ENCODE peak calls at places on chromosomes 11 and 22, in eight cellular contexts. O is A549, L is tibial nerve, Q is HCT116, U is body of pancreas, K is sigmoid colon, S is testis, B is IMR-90. D is an unnamed sample.

GRCh38 chr11:71080239-71081097 is 171.9 kb downstream of the SHANK2 start:
- DNase-seq in O (peak), L (peak), Q (peak), U (peak), K (peak), S (peak), B (peak), D (no peak)

GRCh38 chr11:37632748-37633147 is 1034.7 kb upstream of the RAG2 start:
- DNase-seq in O (no peak), L (no peak), Q (no peak), U (no peak), K (no peak), S (no peak), B (no peak), D (no peak)

GRCh38 chr22:35010543-35010942 is 55.4 kb upstream of the ISX start:
- DNase-seq in O (no peak), L (no peak), Q (no peak), U (no peak), K (no peak), S (peak), B (no peak), D (no peak)

GRCh38 chr11:126303623-126304456 is at the start of gene DCPS:
- DNase-seq in O (peak), L (peak), Q (peak), U (peak), K (peak), S (peak), B (peak), D (peak)

GRCh38 chr11:20157768-20158167 is 2.5 kb downstream of the DBX1 start:
- DNase-seq in O (no peak), L (no peak), Q (no peak), U (no peak), K (no peak), S (no peak), B (no peak), D (no peak)

GRCh38 chr22:46072030-46072881 is 78.1 kb upstream of the PPARA start:
- DNase-seq in O (no peak), L (peak), Q (no peak), U (peak), K (peak), S (peak), B (peak), D (peak)

GRCh38 chr11:103872748-103873147 is 163.7 kb upstream of the DDI1 start:
- DNase-seq in O (no peak), L (no peak), Q (no peak), U (no peak), K (no peak), S (no peak), B (no peak), D (no peak)

GRCh38 chr22:28034760-28035401 is 115.8 kb upstream of the PITPNB start:
- DNase-seq in O (no peak), L (peak), Q (no peak), U (peak), K (peak), S (peak), B (peak), D (peak)

GRCh38 chr11:94544832-94545640 is 1.3 kb downstream of the FUT4 start:
- DNase-seq in O (no peak), L (no peak), Q (no peak), U (peak), K (peak), S (peak), B (no peak), D (no peak)

GRCh38 chr22:49243965-49244364 is 583.7 kb downstream of the BRD1 start:
- DNase-seq in O (no peak), L (no peak), Q (no peak), U (no peak), K (no peak), S (peak), B (no peak), D (peak)

GRCh38 chr22:35914665-35915476 is 113.8 kb downstream of the RBFOX2 start:
- DNase-seq in O (peak), L (peak), Q (peak), U (peak), K (peak), S (peak), B (peak), D (peak)

GRCh38 chr11:72585762-72586590 is 88.2 kb downstream of the PDE2A start:
- DNase-seq in O (peak), L (peak), Q (peak), U (peak), K (peak), S (peak), B (peak), D (peak)

GRCh38 chr11:16043617-16044016 is 312.7 kb downstream of the SOX6 start:
- DNase-seq in O (no peak), L (no peak), Q (no peak), U (no peak), K (no peak), S (no peak), B (no peak), D (no peak)

GRCh38 chr11:69013009-69013951 is at the start of gene MRGPRF:
- DNase-seq in O (peak), L (peak), Q (no peak), U (peak), K (peak), S (peak), B (peak), D (peak)

GRCh38 chr11:44622190-44622650 is 56.8 kb downstream of the CD82 start:
- DNase-seq in O (no peak), L (no peak), Q (no peak), U (no peak), K (peak), S (peak), B (no peak), D (peak)

GRCh38 chr11:60717956-60718355 is 6.6 kb upstream of the MS4A18 start:
- DNase-seq in O (no peak), L (no peak), Q (no peak), U (no peak), K (no peak), S (no peak), B (no peak), D (no peak)

GRCh38 chr11:78727816-78728215 is 153.2 kb upstream of the NARS2 start:
- DNase-seq in O (no peak), L (no peak), Q (no peak), U (no peak), K (no peak), S (no peak), B (no peak), D (no peak)

GRCh38 chr22:48418831-48419230 is 1408.8 kb downstream of the BRD1 start:
- DNase-seq in O (no peak), L (no peak), Q (no peak), U (no peak), K (no peak), S (no peak), B (no peak), D (no peak)

GRCh38 chr11:67272327-67273259 is 6.3 kb downstream of the GRK2 start:
- DNase-seq in O (no peak), L (peak), Q (no peak), U (no peak), K (peak), S (no peak), B (no peak), D (peak)

GRCh38 chr11:22711212-22711770 is 44.9 kb downstream of the GAS2 start:
- DNase-seq in O (no peak), L (no peak), Q (no peak), U (peak), K (no peak), S (no peak), B (no peak), D (no peak)

GRCh38 chr11:2310786-2311455 is 9.1 kb downstream of the TSPAN32 start:
- DNase-seq in O (no peak), L (no peak), Q (no peak), U (no peak), K (peak), S (no peak), B (no peak), D (no peak)

GRCh38 chr11:129302386-129303101 is 73.1 kb upstream of the BARX2 start:
- DNase-seq in O (no peak), L (no peak), Q (no peak), U (no peak), K (no peak), S (no peak), B (no peak), D (no peak)

GRCh38 chr22:46148885-46149492 is 1.3 kb upstream of the PPARA start:
- DNase-seq in O (no peak), L (no peak), Q (no peak), U (no peak), K (no peak), S (no peak), B (no peak), D (no peak)

GRCh38 chr22:26744892-26745808 is 87.8 kb downstream of the MIAT start:
- DNase-seq in O (no peak), L (no peak), Q (no peak), U (no peak), K (no peak), S (no peak), B (no peak), D (no peak)

GRCh38 chr22:17035246-17035645 is 27.2 kb upstream of the GAB4 start:
- DNase-seq in O (no peak), L (no peak), Q (no peak), U (no peak), K (no peak), S (no peak), B (no peak), D (no peak)

GRCh38 chr11:34840736-34841386 is 75.3 kb downstream of the APIP start:
- DNase-seq in O (no peak), L (no peak), Q (peak), U (peak), K (no peak), S (no peak), B (peak), D (no peak)

GRCh38 chr11:68213135-68213515 is at the start of gene KMT5B:
- DNase-seq in O (no peak), L (no peak), Q (peak), U (peak), K (no peak), S (peak), B (peak), D (peak)

GRCh38 chr11:84522331-84522730 is 1104.8 kb downstream of the DLG2 start:
- DNase-seq in O (no peak), L (no peak), Q (no peak), U (no peak), K (no peak), S (no peak), B (no peak), D (no peak)

GRCh38 chr11:114088836-114089235 is 29.3 kb downstream of the ZBTB16 start:
- DNase-seq in O (no peak), L (no peak), Q (no peak), U (no peak), K (peak), S (peak), B (no peak), D (peak)

GRCh38 chr11:72683782-72684200 is 9.6 kb upstream of the PDE2A start:
- DNase-seq in O (peak), L (peak), Q (no peak), U (peak), K (no peak), S (peak), B (peak), D (peak)

GRCh38 chr11:122207505-122207904 is 91.5 kb upstream of the BLID start:
- DNase-seq in O (no peak), L (no peak), Q (no peak), U (no peak), K (peak), S (peak), B (peak), D (peak)
- H3K4me3 ChIP-seq in O (no peak), L (no peak), Q (no peak), U (no peak), K (no peak), S (no peak), B (peak), D (no peak)

GRCh38 chr22:39520874-39521857 is 804 bp downstream of the ATF4 start:
- DNase-seq in O (no peak), L (peak), Q (no peak), U (peak), K (peak), S (peak), B (peak), D (peak)
- TF ChIP-seq POLR2A in O (no peak), L (no peak), Q (no peak), U (no peak), K (no peak), S (no peak), B (no peak), D (no peak)

GRCh38 chr22:32203181-32204105 is 1.4 kb downstream of the RFPL2 start:
- DNase-seq in O (peak), L (no peak), Q (no peak), U (no peak), K (no peak), S (no peak), B (no peak), D (no peak)
- H3K4me3 ChIP-seq in O (peak), L (no peak), Q (no peak), U (no peak), K (no peak), S (no peak), B (no peak), D (no peak)

GRCh38 chr11:65042899-65043298 is 1.9 kb downstream of the SAC3D1 start:
- DNase-seq in O (no peak), L (no peak), Q (no peak), U (no peak), K (no peak), S (no peak), B (no peak), D (no peak)

GRCh38 chr11:65036931-65037330 is 4.1 kb upstream of the SAC3D1 start:
- DNase-seq in O (no peak), L (no peak), Q (no peak), U (peak), K (no peak), S (peak), B (no peak), D (no peak)

GRCh38 chr11:65043881-65044501 is 3.0 kb downstream of the SAC3D1 start:
- DNase-seq in O (no peak), L (no peak), Q (no peak), U (no peak), K (peak), S (no peak), B (peak), D (no peak)

GRCh38 chr11:65041206-65042035 is at the start of gene SAC3D1:
- DNase-seq in O (peak), L (no peak), Q (peak), U (peak), K (no peak), S (peak), B (peak), D (no peak)

DNA sequence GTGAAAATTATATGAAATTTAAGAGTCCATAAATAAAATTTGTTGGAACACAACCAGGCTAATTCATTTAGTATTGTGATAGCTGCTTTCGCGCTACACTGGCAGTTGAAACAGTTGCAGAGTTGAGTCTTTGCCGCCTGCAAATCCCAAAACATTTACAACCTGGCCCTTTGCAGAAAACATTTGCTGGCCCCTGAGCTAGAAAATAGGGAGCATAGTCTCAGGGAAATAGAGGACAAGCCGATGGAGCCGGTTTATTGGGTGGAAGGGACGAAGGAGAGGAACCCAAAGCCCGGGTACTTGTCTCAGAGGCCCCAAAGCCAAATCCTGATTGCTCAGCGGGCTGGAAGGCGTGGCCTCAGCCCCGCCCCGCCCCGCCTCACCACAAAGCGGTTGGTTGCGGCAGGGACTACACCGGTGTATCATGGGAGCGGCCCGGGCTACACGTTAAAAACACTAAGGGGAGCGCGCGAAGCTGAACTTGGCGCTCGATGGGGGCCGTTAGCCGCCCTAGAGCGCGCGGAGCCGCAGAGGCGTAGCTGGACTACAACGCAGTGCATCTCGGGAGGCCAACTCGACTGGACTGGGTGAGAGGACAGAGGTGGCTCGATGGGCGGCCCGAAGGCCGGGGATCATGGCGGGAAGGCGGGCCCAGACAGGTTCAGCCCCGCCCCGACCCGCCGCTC is 347 bp upstream of the SAC3D1 start:
- DNase-seq in O (peak), L (peak), Q (peak), U (peak), K (peak), S (peak), B (peak), D (peak)
- TF ChIP-seq POLR2A in O (peak), L (no peak), Q (peak), U (no peak), K (no peak), S (no peak), B (no peak), D (peak)

D was measured in uterus.